ENCODE peak calls at places on chromosome 20, in seven cellular contexts. D, U, Q, J, Z, P and R are unnamed samples.

GRCh38 chr20:57069442-57069841 is 197.0 kb downstream of the BMP7 start:
- DNase-seq in D (no peak), U (no peak), Q (no peak), J (no peak), Z (no peak), P (no peak), R (no peak)

GRCh38 chr20:10314198-10314597 is 95.6 kb downstream of the SNAP25 start:
- DNase-seq in D (no peak), U (no peak), Q (no peak), J (no peak), Z (peak), P (no peak), R (no peak)

GRCh38 chr20:9156529-9157280 is 87.8 kb downstream of the PLCB4 start:
- DNase-seq in D (no peak), U (no peak), Q (no peak), J (no peak), Z (no peak), P (no peak), R (no peak)

GRCh38 chr20:41360831-41361756 is 5.5 kb downstream of the EMILIN3 start:
- DNase-seq in D (no peak), U (peak), Q (no peak), J (no peak), Z (no peak), P (no peak), R (no peak)

GRCh38 chr20:24670981-24671380 is 201.6 kb downstream of the SYNDIG1 start:
- DNase-seq in D (no peak), U (no peak), Q (peak), J (no peak), Z (no peak), P (no peak), R (no peak)

GRCh38 chr20:37992802-37993538 is 40.3 kb downstream of the TTI1 start:
- DNase-seq in D (no peak), U (peak), Q (no peak), J (no peak), Z (peak), P (peak), R (no peak)

GRCh38 chr20:64176548-64177419 is 12.5 kb downstream of the MYT1 start:
- DNase-seq in D (no peak), U (no peak), Q (no peak), J (no peak), Z (no peak), P (no peak), R (no peak)

GRCh38 chr20:19785173-19785799 is 27.2 kb downstream of the RIN2 start:
- DNase-seq in D (no peak), U (no peak), Q (no peak), J (no peak), Z (no peak), P (no peak), R (no peak)

GRCh38 chr20:60202046-60202445 is 243.8 kb downstream of the CDH26 start:
- DNase-seq in D (no peak), U (no peak), Q (no peak), J (no peak), Z (no peak), P (no peak), R (no peak)

GRCh38 chr20:40930561-40930960 is 98.1 kb upstream of the TOP1 start:
- DNase-seq in D (no peak), U (no peak), Q (no peak), J (no peak), Z (no peak), P (no peak), R (no peak)

GRCh38 chr20:38134427-38135281 is 30.4 kb downstream of the TGM2 start:
- DNase-seq in D (no peak), U (no peak), Q (no peak), J (no peak), Z (no peak), P (peak), R (no peak)

GRCh38 chr20:37390503-37390890 is 44.6 kb downstream of the SRC start:
- DNase-seq in D (no peak), U (no peak), Q (no peak), J (peak), Z (no peak), P (no peak), R (no peak)

GRCh38 chr20:62772103-62772611 is 24.1 kb upstream of the MRGBP start:
- DNase-seq in D (no peak), U (no peak), Q (no peak), J (no peak), Z (no peak), P (no peak), R (no peak)

GRCh38 chr20:64255361-64256281 is at the start of gene PCMTD2:
- DNase-seq in D (peak), U (peak), Q (peak), J (peak), Z (peak), P (peak), R (peak)

GRCh38 chr20:19552144-19552895 is 205.7 kb upstream of the RIN2 start:
- DNase-seq in D (peak), U (no peak), Q (no peak), J (no peak), Z (peak), P (no peak), R (peak)

GRCh38 chr20:63082308-63082938 is 75.7 kb upstream of the BHLHE23 start:
- DNase-seq in D (peak), U (peak), Q (no peak), J (no peak), Z (peak), P (no peak), R (peak)

GRCh38 chr20:12153616-12154015 is 235.9 kb downstream of the BTBD3 start:
- DNase-seq in D (no peak), U (no peak), Q (no peak), J (no peak), Z (no peak), P (no peak), R (no peak)

GRCh38 chr20:41037172-41037571 is 8.6 kb downstream of the TOP1 start:
- DNase-seq in D (no peak), U (no peak), Q (no peak), J (no peak), Z (no peak), P (no peak), R (no peak)

GRCh38 chr20:53513489-53514298 is 79.9 kb downstream of the ZNF217 start:
- DNase-seq in D (no peak), U (no peak), Q (no peak), J (no peak), Z (peak), P (no peak), R (no peak)

GRCh38 chr20:57426831-57427230 is 35.6 kb downstream of the RBM38 start:
- DNase-seq in D (no peak), U (no peak), Q (no peak), J (no peak), Z (no peak), P (no peak), R (no peak)

GRCh38 chr20:22385602-22386299 is 198.6 kb downstream of the FOXA2 start:
- DNase-seq in D (no peak), U (no peak), Q (no peak), J (no peak), Z (peak), P (no peak), R (no peak)

GRCh38 chr20:58618694-58619540 is 32.2 kb upstream of the STX16 start:
- DNase-seq in D (no peak), U (no peak), Q (no peak), J (no peak), Z (peak), P (no peak), R (no peak)

GRCh38 chr20:2762578-2763131 is 37.8 kb downstream of the CPXM1 start:
- DNase-seq in D (no peak), U (no peak), Q (no peak), J (no peak), Z (no peak), P (no peak), R (no peak)

GRCh38 chr20:61328906-61329558 is 77.0 kb downstream of the CDH4 start:
- DNase-seq in D (no peak), U (no peak), Q (no peak), J (no peak), Z (no peak), P (no peak), R (no peak)

GRCh38 chr20:62776692-62777527 is 19.4 kb upstream of the MRGBP start:
- DNase-seq in D (no peak), U (no peak), Q (no peak), J (peak), Z (no peak), P (no peak), R (no peak)

GRCh38 chr20:35013421-35014411 is 58.0 kb downstream of the MYH7B start:
- DNase-seq in D (no peak), U (no peak), Q (no peak), J (no peak), Z (no peak), P (no peak), R (no peak)

GRCh38 chr20:2750343-2751251 is 49.8 kb downstream of the CPXM1 start:
- DNase-seq in D (no peak), U (no peak), Q (no peak), J (peak), Z (peak), P (peak), R (no peak)

GRCh38 chr20:53611449-53611894 is 17.8 kb upstream of the ZNF217 start:
- DNase-seq in D (no peak), U (peak), Q (no peak), J (no peak), Z (peak), P (peak), R (no peak)

GRCh38 chr20:23350855-23351838 is 556 bp downstream of the NXT1 start:
- DNase-seq in D (no peak), U (peak), Q (no peak), J (peak), Z (peak), P (peak), R (peak)

GRCh38 chr20:50783903-50784302 is 11.0 kb upstream of the BCAS4 start:
- DNase-seq in D (no peak), U (no peak), Q (no peak), J (no peak), Z (no peak), P (no peak), R (no peak)

GRCh38 chr20:50335105-50335504 is 144.5 kb downstream of the CEBPB start:
- DNase-seq in D (no peak), U (no peak), Q (no peak), J (no peak), Z (peak), P (no peak), R (no peak)

GRCh38 chr20:4866429-4866828 is 134.9 kb downstream of the SLC23A2 start:
- DNase-seq in D (no peak), U (no peak), Q (no peak), J (no peak), Z (no peak), P (no peak), R (no peak)
- TF ChIP-seq CTCF in D (no peak), U (no peak), Q (no peak), J (no peak), Z (no peak), P (no peak), R (no peak)

GRCh38 chr20:33024263-33024601 is 7.2 kb upstream of the BPIFB6 start:
- DNase-seq in D (no peak), U (no peak), Q (no peak), J (no peak), Z (no peak), P (no peak), R (no peak)
- TF ChIP-seq CTCF in D (no peak), U (no peak), Q (no peak), J (no peak), Z (no peak), P (no peak), R (no peak)

GRCh38 chr20:347317-347639 is 367 bp downstream of the NRSN2 start:
- DNase-seq in D (no peak), U (no peak), Q (no peak), J (no peak), Z (peak), P (no peak), R (no peak)

GRCh38 chr20:346033-346639 is 775 bp upstream of the NRSN2 start:
- DNase-seq in D (no peak), U (no peak), Q (no peak), J (no peak), Z (no peak), P (no peak), R (no peak)

GRCh38 chr20:346640-347316 is at the start of gene NRSN2:
- DNase-seq in D (peak), U (peak), Q (no peak), J (peak), Z (peak), P (peak), R (peak)

GRCh38 chr20:348972-349841 is 2.3 kb downstream of the NRSN2 start:
- DNase-seq in D (no peak), U (no peak), Q (no peak), J (peak), Z (no peak), P (no peak), R (no peak)

GRCh38 chr20:347640-348484 is 951 bp downstream of the NRSN2 start:
- DNase-seq in D (peak), U (peak), Q (peak), J (peak), Z (peak), P (peak), R (peak)
- TF ChIP-seq CTCF in D (no peak), U (no peak), Q (no peak), J (no peak), Z (no peak), P (no peak), R (no peak)

GRCh38 chr20:47220161-47220582 is 136.3 kb downstream of the ZMYND8 start:
- DNase-seq in D (no peak), U (no peak), Q (no peak), J (no peak), Z (peak), P (peak), R (peak)
- TF ChIP-seq CTCF in D (peak), U (peak), Q (peak), J (peak), Z (peak), P (peak), R (peak)

DNA sequence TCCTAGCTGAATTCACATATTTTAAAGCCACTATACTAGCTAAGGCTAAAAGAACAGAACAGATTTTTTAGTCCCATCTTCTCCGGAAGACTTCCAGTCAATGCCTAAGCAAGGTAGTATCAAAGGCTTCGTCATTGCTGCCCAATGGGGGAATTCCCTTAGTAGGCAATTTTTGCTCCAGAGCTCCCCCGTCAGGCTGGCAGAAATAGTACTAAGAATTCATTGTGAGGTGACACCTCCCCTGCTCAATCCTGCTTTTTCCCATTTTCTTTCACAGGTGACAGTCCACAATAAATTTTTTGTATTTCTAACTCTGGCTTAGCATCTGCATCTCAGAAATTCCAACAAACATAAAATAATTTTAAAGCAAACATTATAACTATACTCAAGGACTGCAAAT is 52.8 kb upstream of the SRSF6 start:
- DNase-seq in D (no peak), U (no peak), Q (no peak), J (no peak), Z (peak), P (no peak), R (no peak)
- TF ChIP-seq CTCF in D (no peak), U (no peak), Q (no peak), J (no peak), Z (peak), P (peak), R (no peak)

GRCh38 chr20:6184086-6184485 is 61.3 kb upstream of the FERMT1 start:
- DNase-seq in D (no peak), U (no peak), Q (no peak), J (no peak), Z (no peak), P (no peak), R (no peak)
- TF ChIP-seq CTCF in D (no peak), U (no peak), Q (no peak), J (no peak), Z (peak), P (peak), R (no peak)

GRCh38 chr20:45230631-45231030 is 9.5 kb downstream of the SEMG2 start:
- DNase-seq in D (no peak), U (no peak), Q (no peak), J (no peak), Z (no peak), P (no peak), R (no peak)

GRCh38 chr20:45238139-45238538 is 16.2 kb downstream of the SLPI start:
- DNase-seq in D (no peak), U (no peak), Q (no peak), J (no peak), Z (no peak), P (no peak), R (no peak)

DNA sequence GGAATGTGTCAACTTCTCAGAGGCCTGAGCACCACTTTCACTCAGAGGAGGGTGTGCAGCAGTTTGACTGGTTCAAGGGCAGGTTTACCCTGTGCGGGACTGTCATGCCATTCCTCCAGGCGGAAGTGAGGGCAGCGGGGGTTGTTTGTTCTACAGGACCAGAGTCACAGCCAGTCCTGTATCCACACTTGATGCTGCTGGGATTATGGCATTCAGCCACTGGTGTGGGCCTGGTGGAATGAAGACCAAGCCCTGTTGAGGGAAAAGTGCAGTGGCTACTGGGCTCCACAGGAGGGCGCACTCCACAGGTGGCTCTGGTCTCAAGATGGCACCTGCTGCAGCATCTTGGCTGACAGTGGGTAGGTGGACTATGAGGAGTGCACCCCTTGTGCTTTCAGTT is 14.8 kb downstream of the SEMG2 start:
- DNase-seq in D (no peak), U (no peak), Q (no peak), J (no peak), Z (peak), P (no peak), R (no peak)
- TF ChIP-seq CTCF in D (peak), U (no peak), Q (no peak), J (peak), Z (peak), P (peak), R (peak)

DNA sequence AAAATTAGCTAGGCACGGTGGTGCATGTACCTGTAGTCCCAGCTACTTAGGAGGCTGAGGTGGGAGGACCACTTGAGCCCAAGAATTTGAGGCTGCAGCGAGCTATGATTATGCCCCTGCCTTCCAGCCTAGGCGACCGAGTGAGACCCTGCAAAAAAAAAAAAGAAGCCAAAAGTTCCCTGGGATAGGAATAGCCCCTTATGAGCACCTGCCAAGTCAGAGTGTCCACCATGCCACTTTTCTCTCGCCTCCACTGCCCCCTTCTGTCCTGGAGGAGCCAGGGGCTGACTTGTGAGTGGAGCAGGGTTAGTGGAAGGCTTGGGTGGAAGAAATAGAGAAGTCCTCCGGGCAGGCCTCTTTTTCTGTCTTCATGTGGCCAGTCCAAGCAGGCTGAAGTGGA is 12.1 kb upstream of the DDX27 start:
- DNase-seq in D (no peak), U (no peak), Q (no peak), J (no peak), Z (no peak), P (no peak), R (no peak)
- TF ChIP-seq CTCF in D (no peak), U (no peak), Q (no peak), J (no peak), Z (peak), P (peak), R (no peak)

DNA sequence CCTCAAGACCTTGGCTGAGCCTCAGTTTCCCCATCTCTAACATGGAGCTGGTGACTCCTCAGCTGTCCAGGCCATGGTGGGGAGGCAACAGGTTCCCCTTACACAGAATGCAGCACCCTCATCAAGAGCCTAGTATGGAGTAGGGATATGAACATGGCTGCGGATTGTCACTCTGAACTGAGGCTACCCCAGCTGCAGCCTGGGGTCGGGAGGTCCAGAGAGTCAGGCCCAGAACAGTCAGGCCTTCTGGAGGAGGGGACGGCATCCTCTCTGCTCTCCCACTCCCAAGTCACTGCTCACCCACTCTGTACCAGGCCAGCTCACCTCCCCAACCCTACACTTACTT is 1.4 kb upstream of the FOXS1 start:
- DNase-seq in D (no peak), U (no peak), Q (no peak), J (no peak), Z (no peak), P (no peak), R (no peak)
- TF ChIP-seq CTCF in D (no peak), U (no peak), Q (no peak), J (no peak), Z (no peak), P (peak), R (peak)

GRCh38 chr20:17992224-17992637 is 23.4 kb downstream of the MGME1 start:
- DNase-seq in D (no peak), U (no peak), Q (no peak), J (no peak), Z (no peak), P (no peak), R (no peak)

GRCh38 chr20:17993546-17993945 is 24.7 kb downstream of the MGME1 start:
- DNase-seq in D (no peak), U (no peak), Q (no peak), J (no peak), Z (no peak), P (no peak), R (no peak)

GRCh38 chr20:17995967-17996819 is 27.4 kb downstream of the MGME1 start:
- DNase-seq in D (no peak), U (peak), Q (no peak), J (no peak), Z (peak), P (peak), R (no peak)

GRCh38 chr20:17990278-17990972 is 21.6 kb downstream of the MGME1 start:
- DNase-seq in D (no peak), U (no peak), Q (no peak), J (no peak), Z (no peak), P (peak), R (no peak)

DNA sequence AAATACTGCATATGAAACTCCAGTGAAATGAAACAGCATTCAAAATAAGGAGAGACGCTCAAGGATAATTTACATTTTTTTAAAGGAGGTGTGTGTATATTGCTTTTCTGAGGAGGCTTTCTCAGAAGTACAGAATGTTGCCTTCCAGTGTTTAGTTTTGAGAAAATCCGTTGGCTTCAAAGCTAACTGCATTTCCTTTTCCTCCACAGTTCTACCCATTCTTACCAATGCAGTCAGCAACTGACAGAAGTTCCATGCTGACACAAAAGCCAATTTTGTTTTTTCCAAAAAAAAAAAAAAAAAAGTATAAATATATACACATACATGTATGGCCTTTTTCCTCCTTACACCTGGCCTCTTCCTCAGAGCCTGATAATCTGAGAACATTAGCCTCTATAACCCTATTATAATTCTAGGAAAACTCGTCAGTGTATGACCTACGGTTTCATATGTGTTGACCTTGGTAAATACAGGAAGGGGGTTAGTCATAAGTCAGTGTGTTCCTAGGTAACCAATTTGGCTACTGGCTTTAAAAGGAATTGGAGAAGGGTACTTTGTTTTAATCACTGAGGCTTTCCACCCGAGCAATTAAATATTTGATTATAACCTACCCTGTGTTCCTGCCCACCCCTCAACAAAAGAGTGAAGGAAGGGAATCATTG is 24.2 kb downstream of the MGME1 start:
- DNase-seq in D (no peak), U (no peak), Q (no peak), J (no peak), Z (no peak), P (no peak), R (no peak)
- TF ChIP-seq CTCF in D (no peak), U (no peak), Q (no peak), J (no peak), Z (no peak), P (no peak), R (no peak)